ENCODE peak calls at places on chromosomes 3 and 15, in six cellular contexts. N is GM23338, F is uterus, X is IMR-90, D is upper lobe of right lung, W is heart left ventricle. O is an unnamed sample.

GRCh38 chr3:129211772-129212171 is 28.1 kb upstream of the CNBP start:
- DNase-seq in N (no peak), F (peak), X (peak), D (peak), W (peak), O (peak)

GRCh38 chr3:84904819-84905555 is 53.8 kb upstream of the CADM2 start:
- DNase-seq in N (peak), F (no peak), X (no peak), D (no peak), W (no peak), O (no peak)

GRCh38 chr3:186467969-186468368 is 76.2 kb downstream of the CRYGS start:
- DNase-seq in N (no peak), F (no peak), X (no peak), D (no peak), W (no peak), O (no peak)

GRCh38 chr3:23479026-23479425 is 275.9 kb downstream of the UBE2E2 start:
- DNase-seq in N (no peak), F (no peak), X (no peak), D (no peak), W (no peak), O (no peak)

GRCh38 chr15:78177447-78177873 is 28.3 kb downstream of the IDH3A start:
- DNase-seq in N (peak), F (no peak), X (no peak), D (no peak), W (no peak), O (peak)

GRCh38 chr3:124811441-124811840 is 75.7 kb downstream of the ITGB5 start:
- DNase-seq in N (no peak), F (no peak), X (peak), D (no peak), W (peak), O (no peak)

GRCh38 chr15:39192979-39193559 is 387.8 kb upstream of the THBS1 start:
- DNase-seq in N (no peak), F (no peak), X (no peak), D (no peak), W (no peak), O (no peak)

GRCh38 chr3:62876064-62876463 is 848 bp upstream of the CADPS start:
- DNase-seq in N (peak), F (no peak), X (peak), D (peak), W (peak), O (peak)

GRCh38 chr15:81327526-81327925 is 3.6 kb upstream of the STARD5 start:
- DNase-seq in N (no peak), F (no peak), X (peak), D (no peak), W (no peak), O (no peak)

DNA sequence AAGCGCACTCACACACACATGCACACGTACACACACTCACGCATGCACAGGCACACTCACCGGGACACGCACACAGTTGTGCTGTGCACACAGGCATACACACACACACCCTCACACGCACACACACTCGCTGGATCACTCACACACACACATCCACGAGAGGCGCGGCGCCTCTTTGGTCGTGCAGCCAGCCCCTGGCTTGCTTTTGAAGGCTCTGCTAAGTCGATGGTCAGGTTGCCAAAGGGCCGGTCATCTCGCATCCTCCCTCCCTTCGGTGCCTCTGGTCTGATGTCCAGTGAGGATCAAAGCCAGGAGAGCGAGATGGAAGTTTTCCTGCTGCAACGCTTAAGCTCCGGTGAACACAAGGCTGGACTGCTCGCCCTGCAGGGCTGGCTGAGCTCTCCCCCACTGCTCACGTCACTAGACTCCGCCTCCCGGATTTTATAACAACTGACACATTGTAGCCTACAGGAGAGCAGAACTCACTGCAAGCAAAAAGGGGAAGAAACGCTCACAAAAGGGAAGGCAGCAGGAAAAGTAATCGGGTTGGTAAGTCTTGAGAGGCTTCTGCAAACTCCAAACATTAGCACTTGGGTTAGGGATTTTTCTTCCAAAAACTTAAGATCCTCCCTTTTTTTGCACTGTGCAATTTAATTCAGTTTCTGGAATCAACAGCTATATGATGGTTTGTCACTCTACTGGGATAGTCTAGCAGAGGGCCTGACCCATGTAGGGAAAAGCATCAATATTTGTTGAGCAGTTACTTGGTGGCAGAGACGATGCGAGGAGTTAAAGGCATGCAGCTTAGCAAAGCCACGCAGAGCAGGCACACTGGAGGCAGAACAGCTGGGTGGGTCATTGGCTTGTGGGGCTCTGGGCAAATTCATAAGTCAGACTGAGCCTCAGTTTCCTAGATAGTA is at the start of gene SRGAP3:
- DNase-seq in N (peak), F (peak), X (peak), D (peak), W (peak), O (peak)
- TF ChIP-seq CTCF in N (no peak), F (peak), X (peak), D (peak), W (no peak), O (no peak)

GRCh38 chr3:55180161-55180560 is 252.3 kb upstream of the LRTM1 start:
- DNase-seq in N (no peak), F (no peak), X (peak), D (no peak), W (no peak), O (no peak)

GRCh38 chr3:55177749-55178148 is 249.9 kb upstream of the LRTM1 start:
- DNase-seq in N (no peak), F (no peak), X (no peak), D (no peak), W (no peak), O (no peak)

GRCh38 chr3:55178336-55178735 is 250.5 kb upstream of the LRTM1 start:
- DNase-seq in N (no peak), F (no peak), X (no peak), D (no peak), W (no peak), O (no peak)

GRCh38 chr3:55183259-55183658 is 255.4 kb upstream of the LRTM1 start:
- DNase-seq in N (no peak), F (no peak), X (no peak), D (no peak), W (no peak), O (no peak)

GRCh38 chr3:55180936-55181535 is 253.2 kb upstream of the LRTM1 start:
- DNase-seq in N (peak), F (no peak), X (no peak), D (no peak), W (peak), O (peak)
- H3K27ac ChIP-seq in N (no peak), F (no peak), X (no peak), D (no peak), W (no peak), O (no peak)

GRCh38 chr3:136545664-136546266 is 206.4 kb downstream of the STAG1 start:
- DNase-seq in N (no peak), F (no peak), X (peak), D (no peak), W (no peak), O (no peak)
- TF ChIP-seq CTCF in N (peak), F (no peak), X (peak), D (peak), W (peak), O (no peak)

GRCh38 chr3:18354706-18355105 is 70.4 kb downstream of the SATB1 start:
- DNase-seq in N (no peak), F (no peak), X (no peak), D (no peak), W (no peak), O (no peak)

GRCh38 chr3:18351823-18352744 is 73.1 kb downstream of the SATB1 start:
- DNase-seq in N (peak), F (no peak), X (no peak), D (no peak), W (no peak), O (no peak)

GRCh38 chr3:18351069-18351628 is 74.0 kb downstream of the SATB1 start:
- DNase-seq in N (peak), F (no peak), X (no peak), D (no peak), W (no peak), O (no peak)

GRCh38 chr3:18357747-18358146 is 67.4 kb downstream of the SATB1 start:
- DNase-seq in N (no peak), F (no peak), X (no peak), D (no peak), W (no peak), O (no peak)

DNA sequence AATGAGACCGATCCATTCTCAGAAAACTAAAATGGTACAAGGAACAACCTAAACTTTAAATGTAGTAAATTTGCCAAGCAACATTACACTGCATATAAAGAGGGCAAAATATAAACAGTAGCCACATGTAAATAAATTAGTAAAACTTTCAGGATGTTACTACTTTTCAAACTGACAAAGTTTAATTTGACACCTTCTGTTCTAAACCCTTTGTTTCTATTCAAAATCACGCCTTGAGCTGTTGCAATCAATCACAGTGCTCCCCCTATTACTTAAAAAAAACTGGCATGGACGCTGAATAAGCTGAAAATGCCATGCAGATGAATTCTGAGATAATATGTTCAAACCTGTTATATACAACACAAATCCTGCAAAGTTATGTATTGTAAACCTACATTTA is 69.3 kb downstream of the SATB1 start:
- DNase-seq in N (no peak), F (no peak), X (no peak), D (no peak), W (no peak), O (no peak)
- H3K27ac ChIP-seq in N (peak), F (no peak), X (no peak), D (no peak), W (no peak), O (no peak)

DNA sequence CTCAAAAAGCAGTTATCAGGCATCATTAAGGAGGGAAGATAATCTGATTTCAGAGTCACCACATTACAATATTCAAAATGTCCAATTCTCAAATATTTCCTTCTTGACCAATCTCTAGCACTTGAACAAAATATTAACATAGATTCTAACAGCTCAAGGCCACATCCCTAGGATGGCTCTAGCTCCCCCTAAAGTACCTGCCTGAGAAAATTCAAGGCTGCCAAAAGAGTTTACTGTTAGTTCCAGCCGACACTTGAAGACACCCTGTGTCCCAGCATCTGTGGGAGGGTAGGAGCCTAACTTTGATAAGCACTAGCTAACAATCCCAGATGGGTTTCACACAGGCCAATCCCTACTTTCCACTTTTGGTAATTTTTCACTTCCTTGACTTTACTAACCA is 10.4 kb downstream of the NSMCE3 start:
- DNase-seq in N (peak), F (no peak), X (no peak), D (no peak), W (no peak), O (no peak)
- TF ChIP-seq CTCF in N (peak), F (no peak), X (no peak), D (no peak), W (no peak), O (no peak)

GRCh38 chr3:171967137-171967783 is 72.1 kb upstream of the FNDC3B start:
- DNase-seq in N (no peak), F (no peak), X (peak), D (no peak), W (peak), O (peak)
- H3K27ac ChIP-seq in N (no peak), F (peak), X (peak), D (no peak), W (no peak), O (no peak)

GRCh38 chr15:64096486-64097431 is 977 bp downstream of the SNX1 start:
- DNase-seq in N (peak), F (no peak), X (peak), D (no peak), W (no peak), O (peak)
- TF ChIP-seq CTCF in N (peak), F (no peak), X (peak), D (no peak), W (no peak), O (peak)

GRCh38 chr15:40695469-40695910 is 516 bp downstream of the RAD51 start:
- DNase-seq in N (no peak), F (no peak), X (peak), D (no peak), W (no peak), O (peak)
- H3K27ac ChIP-seq in N (peak), F (no peak), X (peak), D (no peak), W (no peak), O (peak)

GRCh38 chr15:31234815-31235214 is 91.8 kb upstream of the KLF13 start:
- DNase-seq in N (no peak), F (no peak), X (no peak), D (no peak), W (no peak), O (no peak)

GRCh38 chr15:31238369-31238768 is 88.3 kb upstream of the KLF13 start:
- DNase-seq in N (no peak), F (no peak), X (no peak), D (no peak), W (no peak), O (no peak)

GRCh38 chr15:31237042-31237324 is 89.7 kb upstream of the KLF13 start:
- DNase-seq in N (no peak), F (no peak), X (no peak), D (no peak), W (no peak), O (no peak)

GRCh38 chr15:31235298-31236183 is 91.1 kb upstream of the KLF13 start:
- DNase-seq in N (no peak), F (peak), X (no peak), D (no peak), W (peak), O (no peak)

GRCh38 chr15:31236184-31237041 is 90.2 kb upstream of the KLF13 start:
- DNase-seq in N (no peak), F (peak), X (peak), D (peak), W (peak), O (peak)
- TF ChIP-seq CTCF in N (no peak), F (no peak), X (no peak), D (no peak), W (peak), O (no peak)